ENCODE peak calls at places on chromosomes 4 and X, in nine cellular contexts. F is GM23248, I is fibroblast of mammary gland, V is suprapubic skin, B is cardiac muscle cell, G is fibroblast of lung, R is aorta, K is foreskin fibroblast, X is GM12865. Q is an unnamed sample.

GRCh38 chr4:153713840-153714239 is 29.8 kb downstream of the TLR2 start:
- DNase-seq in F (peak; percentile 52), I (peak; percentile 62), V (no peak), B (peak; percentile 27), G (peak; percentile 38), R (no peak), K (peak; percentile 57), X (no peak), Q (no peak)

GRCh38 chr4:88006956-88007303 is 505 bp upstream of the PKD2 start:
- DNase-seq in F (no peak), I (peak; percentile 15), V (peak; percentile 59), B (no peak), G (no peak), R (peak; percentile 64), K (no peak), X (peak; percentile 8), Q (no peak)

GRCh38 chr4:122625156-122625555 is 4.3 kb upstream of the IL21 start:
- DNase-seq in F (peak; percentile 73), I (peak; percentile 72), V (no peak), B (peak; percentile 9), G (peak; percentile 10), R (no peak), K (peak; percentile 58), X (no peak), Q (peak; percentile 40)

GRCh38 chrX:47420264-47420663 is 49.9 kb downstream of the ZNF157 start:
- DNase-seq in F (peak; percentile 2), I (no peak), V (no peak), B (no peak), G (no peak), R (no peak), K (no peak), X (no peak), Q (no peak)

GRCh38 chr4:186760576-186760975 is 36.9 kb upstream of the FAT1 start:
- DNase-seq in F (peak; percentile 88), I (peak; percentile 75), V (no peak), B (peak; percentile 70), G (peak; percentile 39), R (no peak), K (peak; percentile 65), X (no peak), Q (peak; percentile 96)

GRCh38 chr4:102163404-102164140 is 181.7 kb downstream of the SLC39A8 start:
- DNase-seq in F (no peak), I (no peak), V (no peak), B (no peak), G (no peak), R (no peak), K (no peak), X (no peak), Q (no peak)

GRCh38 chr4:99264927-99265326 is 25.9 kb downstream of the ADH1A start:
- DNase-seq in F (no peak), I (peak; percentile 2), V (no peak), B (no peak), G (peak; percentile 8), R (no peak), K (peak; percentile 12), X (no peak), Q (peak; percentile 9)

GRCh38 chrX:48997455-48997854 is 4.6 kb downstream of the GRIPAP1 start:
- DNase-seq in F (no peak), I (no peak), V (no peak), B (no peak), G (no peak), R (no peak), K (no peak), X (no peak), Q (no peak)

GRCh38 chr4:153649572-153649991 is 34.5 kb upstream of the TLR2 start:
- DNase-seq in F (peak; percentile 56), I (peak; percentile 59), V (no peak), B (no peak), G (peak; percentile 28), R (no peak), K (peak; percentile 48), X (peak; percentile 65), Q (peak; percentile 10)

GRCh38 chr4:6576512-6576911 is 1.5 kb downstream of the MAN2B2 start:
- DNase-seq in F (no peak), I (no peak), V (no peak), B (no peak), G (no peak), R (no peak), K (no peak), X (no peak), Q (no peak)

GRCh38 chrX:110692876-110693275 is 102.7 kb downstream of the CHRDL1 start:
- DNase-seq in F (no peak), I (peak; percentile 19), V (no peak), B (no peak), G (no peak), R (no peak), K (peak; percentile 11), X (no peak), Q (no peak)

GRCh38 chrX:41335590-41336331 is 1.8 kb downstream of the DDX3X start:
- DNase-seq in F (peak; percentile 82), I (peak; percentile 91), V (no peak), B (no peak), G (peak; percentile 50), R (no peak), K (peak; percentile 72), X (no peak), Q (peak; percentile 80)

GRCh38 chr4:147498031-147498700 is 17.3 kb downstream of the EDNRA start:
- DNase-seq in F (peak; percentile 70), I (peak; percentile 80), V (no peak), B (peak; percentile 72), G (peak; percentile 95), R (no peak), K (peak; percentile 79), X (no peak), Q (peak; percentile 71)

GRCh38 chr4:170008376-170008775 is 17.8 kb downstream of the MFAP3L start:
- DNase-seq in F (peak; percentile 11), I (no peak), V (no peak), B (no peak), G (no peak), R (no peak), K (peak; percentile 35), X (peak; percentile 40), Q (peak; percentile 22)

GRCh38 chr4:52588097-52588496 is 71.0 kb downstream of the USP46 start:
- DNase-seq in F (peak; percentile 39), I (peak; percentile 22), V (no peak), B (peak; percentile 35), G (peak; percentile 17), R (peak; percentile 54), K (peak; percentile 24), X (peak; percentile 49), Q (peak; percentile 14)

GRCh38 chrX:110418220-110418856 is 59.7 kb downstream of the RTL9 start:
- DNase-seq in F (peak; percentile 79), I (peak; percentile 81), V (no peak), B (peak; percentile 80), G (peak; percentile 85), R (no peak), K (peak; percentile 85), X (no peak), Q (peak; percentile 72)

GRCh38 chr4:15912961-15913630 is 25.4 kb downstream of the FGFBP1 start:
- DNase-seq in F (peak; percentile 11), I (no peak), V (no peak), B (peak; percentile 65), G (no peak), R (no peak), K (peak; percentile 52), X (no peak), Q (no peak)
- H3K4me3 ChIP-seq in F (no peak overlapping the region), I (no peak overlapping the region), V (no peak overlapping the region), B (no peak overlapping the region), G (no peak overlapping the region), R (no peak overlapping the region), K (no peak overlapping the region), X (no peak overlapping the region), Q (no peak overlapping the region)

GRCh38 chrX:78048036-78048435 is 56.0 kb upstream of the PGK1 start:
- DNase-seq in F (no peak), I (no peak), V (no peak), B (no peak), G (no peak), R (no peak), K (peak; percentile 17), X (no peak), Q (no peak)

GRCh38 chrX:78042601-78043000 is 61.4 kb upstream of the PGK1 start:
- DNase-seq in F (no peak), I (no peak), V (no peak), B (no peak), G (no peak), R (no peak), K (no peak), X (no peak), Q (no peak)

DNA sequence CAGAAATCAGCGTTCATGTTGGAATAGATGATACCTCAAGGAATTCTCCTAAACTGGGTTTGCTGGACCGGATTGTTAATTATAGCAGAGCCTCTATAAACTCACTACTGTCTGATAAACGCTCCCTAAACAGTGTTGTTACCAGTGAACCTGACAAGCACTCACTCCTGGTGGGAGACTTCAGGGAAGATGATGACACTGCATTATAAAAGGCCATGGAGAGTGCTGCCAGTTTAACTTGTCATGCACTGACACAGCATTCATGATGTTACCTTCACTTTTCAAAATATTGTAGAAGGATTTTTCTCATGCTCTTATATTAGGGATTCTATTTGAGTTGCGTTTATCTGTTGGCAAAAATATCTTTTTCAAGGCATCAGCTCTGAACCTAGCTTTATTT is 57.7 kb upstream of the PGK1 start:
- DNase-seq in F (no peak), I (no peak), V (no peak), B (no peak), G (no peak), R (no peak), K (no peak), X (no peak), Q (no peak)
- H3K4me3 ChIP-seq in F (no peak overlapping the region), I (no peak overlapping the region), V (no peak overlapping the region), B (no peak overlapping the region), G (no peak overlapping the region), R (no peak overlapping the region), K (no peak overlapping the region), X (no peak overlapping the region), Q (no peak overlapping the region)

GRCh38 chr4:5054532-5054931 is 3.3 kb downstream of the STK32B start:
- DNase-seq in F (no peak), I (no peak), V (no peak), B (no peak), G (no peak), R (no peak), K (no peak), X (no peak), Q (no peak)

GRCh38 chr4:5051692-5052423 is 578 bp downstream of the STK32B start:
- DNase-seq in F (peak; percentile 53), I (no peak), V (no peak), B (no peak), G (no peak), R (peak; percentile 59), K (peak; percentile 29), X (no peak), Q (peak; percentile 40)

GRCh38 chr4:5051210-5051691 is at the start of gene STK32B:
- DNase-seq in F (peak; percentile 86), I (peak; percentile 64), V (peak; percentile 77), B (peak; percentile 84), G (peak; percentile 60), R (peak; percentile 81), K (peak; percentile 79), X (peak; percentile 20), Q (peak; percentile 85)

GRCh38 chr4:5052424-5052702 is 1.1 kb downstream of the STK32B start:
- DNase-seq in F (no peak), I (no peak), V (no peak), B (no peak), G (no peak), R (no peak), K (no peak), X (no peak), Q (no peak)

GRCh38 chr4:5052726-5053425 is 1.6 kb downstream of the STK32B start:
- DNase-seq in F (peak; percentile 19), I (no peak), V (no peak), B (no peak), G (no peak), R (no peak), K (no peak), X (no peak), Q (no peak)
- H3K4me3 ChIP-seq in F (peak overlapping the region; percentile 75), I (no peak overlapping the region), V (no peak overlapping the region), B (no peak overlapping the region), G (no peak overlapping the region), R (no peak overlapping the region), K (peak overlapping the region; percentile 73), X (no peak overlapping the region), Q (peak overlapping the region; percentile 73)

GRCh38 chr4:107115185-107115847 is 79.2 kb upstream of the DKK2 start:
- DNase-seq in F (peak; percentile 35), I (peak; percentile 80), V (no peak), B (peak; percentile 22), G (peak; percentile 67), R (no peak), K (peak; percentile 84), X (no peak), Q (peak; percentile 52)
- H3K4me3 ChIP-seq in F (no peak overlapping the region), I (no peak overlapping the region), V (no peak overlapping the region), B (no peak overlapping the region), G (no peak overlapping the region), R (no peak overlapping the region), K (no peak overlapping the region), X (no peak overlapping the region), Q (no peak overlapping the region)

Q was measured in AG10803.